ENCODE peak calls at places on chromosome 10, in six cellular contexts. One of them, this sample, is unnamed.

GRCh38 chr10:132189810-132190422 is 3.2 kb downstream of the DPYSL4 start:
- DNase-seq in cardiac fibroblast: no peak
- DNase-seq in NAMALWA: no peak
- DNase-seq in brain microvascular endothelial cell: no peak
- DNase-seq in stimulated activated CD4-positive, alpha-beta T cell treated with anti-CD3 and anti-CD28 coated beads, Interleukin-4, amount 100 ng/mL, for 4 hours: no peak
- DNase-seq in stimulated activated CD8-positive, alpha-beta memory T cell treated with anti-CD3 and anti-CD28 coated beads, Interleukin-2, amount 100 ng/mL, for 48 hours: no peak
- DNase-seq in this sample: no peak

GRCh38 chr10:107540981-107541380 is 376.5 kb upstream of the SORCS1 start:
- DNase-seq in cardiac fibroblast: no peak
- DNase-seq in NAMALWA: no peak
- DNase-seq in brain microvascular endothelial cell: no peak
- DNase-seq in stimulated activated CD4-positive, alpha-beta T cell treated with anti-CD3 and anti-CD28 coated beads, Interleukin-4, amount 100 ng/mL, for 4 hours: no peak
- DNase-seq in stimulated activated CD8-positive, alpha-beta memory T cell treated with anti-CD3 and anti-CD28 coated beads, Interleukin-2, amount 100 ng/mL, for 48 hours: no peak
- DNase-seq in this sample: no peak

GRCh38 chr10:132560248-132560731 is 22.7 kb downstream of the INPP5A start:
- DNase-seq in cardiac fibroblast: peak; percentile 27
- DNase-seq in NAMALWA: peak; percentile 78
- DNase-seq in brain microvascular endothelial cell: no peak
- DNase-seq in stimulated activated CD4-positive, alpha-beta T cell treated with anti-CD3 and anti-CD28 coated beads, Interleukin-4, amount 100 ng/mL, for 4 hours: no peak
- DNase-seq in stimulated activated CD8-positive, alpha-beta memory T cell treated with anti-CD3 and anti-CD28 coated beads, Interleukin-2, amount 100 ng/mL, for 48 hours: no peak
- DNase-seq in this sample: no peak

GRCh38 chr10:5014936-5015335 is 11.3 kb upstream of the AKR1C2 start:
- DNase-seq in cardiac fibroblast: peak; percentile 43
- DNase-seq in NAMALWA: peak; percentile 5
- DNase-seq in brain microvascular endothelial cell: no peak
- DNase-seq in stimulated activated CD4-positive, alpha-beta T cell treated with anti-CD3 and anti-CD28 coated beads, Interleukin-4, amount 100 ng/mL, for 4 hours: no peak
- DNase-seq in stimulated activated CD8-positive, alpha-beta memory T cell treated with anti-CD3 and anti-CD28 coated beads, Interleukin-2, amount 100 ng/mL, for 48 hours: no peak
- DNase-seq in this sample: no peak

GRCh38 chr10:19417740-19418139 is 369.1 kb downstream of the MALRD1 start:
- DNase-seq in cardiac fibroblast: no peak
- DNase-seq in NAMALWA: no peak
- DNase-seq in brain microvascular endothelial cell: no peak
- DNase-seq in stimulated activated CD4-positive, alpha-beta T cell treated with anti-CD3 and anti-CD28 coated beads, Interleukin-4, amount 100 ng/mL, for 4 hours: no peak
- DNase-seq in stimulated activated CD8-positive, alpha-beta memory T cell treated with anti-CD3 and anti-CD28 coated beads, Interleukin-2, amount 100 ng/mL, for 48 hours: no peak
- DNase-seq in this sample: no peak

GRCh38 chr10:30413996-30414576 is 19.9 kb upstream of the MAP3K8 start:
- DNase-seq in cardiac fibroblast: peak; percentile 86
- DNase-seq in NAMALWA: peak; percentile 82
- DNase-seq in brain microvascular endothelial cell: peak; percentile 57
- DNase-seq in stimulated activated CD4-positive, alpha-beta T cell treated with anti-CD3 and anti-CD28 coated beads, Interleukin-4, amount 100 ng/mL, for 4 hours: no peak
- DNase-seq in stimulated activated CD8-positive, alpha-beta memory T cell treated with anti-CD3 and anti-CD28 coated beads, Interleukin-2, amount 100 ng/mL, for 48 hours: no peak
- DNase-seq in this sample: no peak

GRCh38 chr10:70139997-70140250 is 6.6 kb downstream of the TYSND1 start:
- DNase-seq in cardiac fibroblast: no peak
- DNase-seq in NAMALWA: no peak
- DNase-seq in brain microvascular endothelial cell: no peak
- DNase-seq in stimulated activated CD4-positive, alpha-beta T cell treated with anti-CD3 and anti-CD28 coated beads, Interleukin-4, amount 100 ng/mL, for 4 hours: no peak
- DNase-seq in stimulated activated CD8-positive, alpha-beta memory T cell treated with anti-CD3 and anti-CD28 coated beads, Interleukin-2, amount 100 ng/mL, for 48 hours: no peak
- DNase-seq in this sample: no peak

GRCh38 chr10:52004342-52004949 is 305.1 kb upstream of the CSTF2T start:
- DNase-seq in cardiac fibroblast: peak; percentile 72
- DNase-seq in NAMALWA: peak; percentile 61
- DNase-seq in brain microvascular endothelial cell: peak; percentile 27
- DNase-seq in stimulated activated CD4-positive, alpha-beta T cell treated with anti-CD3 and anti-CD28 coated beads, Interleukin-4, amount 100 ng/mL, for 4 hours: no peak
- DNase-seq in stimulated activated CD8-positive, alpha-beta memory T cell treated with anti-CD3 and anti-CD28 coated beads, Interleukin-2, amount 100 ng/mL, for 48 hours: no peak
- DNase-seq in this sample: no peak

GRCh38 chr10:103739039-103739764 is 116.2 kb downstream of the SH3PXD2A start:
- DNase-seq in cardiac fibroblast: peak; percentile 88
- DNase-seq in NAMALWA: no peak
- DNase-seq in brain microvascular endothelial cell: peak; percentile 85
- DNase-seq in stimulated activated CD4-positive, alpha-beta T cell treated with anti-CD3 and anti-CD28 coated beads, Interleukin-4, amount 100 ng/mL, for 4 hours: no peak
- DNase-seq in stimulated activated CD8-positive, alpha-beta memory T cell treated with anti-CD3 and anti-CD28 coated beads, Interleukin-2, amount 100 ng/mL, for 48 hours: no peak
- DNase-seq in this sample: no peak

GRCh38 chr10:119776536-119776935 is 50.7 kb downstream of the INPP5F start:
- DNase-seq in cardiac fibroblast: no peak
- DNase-seq in NAMALWA: no peak
- DNase-seq in brain microvascular endothelial cell: peak; percentile 49
- DNase-seq in stimulated activated CD4-positive, alpha-beta T cell treated with anti-CD3 and anti-CD28 coated beads, Interleukin-4, amount 100 ng/mL, for 4 hours: no peak
- DNase-seq in stimulated activated CD8-positive, alpha-beta memory T cell treated with anti-CD3 and anti-CD28 coated beads, Interleukin-2, amount 100 ng/mL, for 48 hours: no peak
- DNase-seq in this sample: no peak

GRCh38 chr10:91090761-91091529 is 129.5 kb upstream of the PCGF5 start:
- DNase-seq in cardiac fibroblast: no peak
- DNase-seq in NAMALWA: peak; percentile 38
- DNase-seq in brain microvascular endothelial cell: peak; percentile 11
- DNase-seq in stimulated activated CD4-positive, alpha-beta T cell treated with anti-CD3 and anti-CD28 coated beads, Interleukin-4, amount 100 ng/mL, for 4 hours: no peak
- DNase-seq in stimulated activated CD8-positive, alpha-beta memory T cell treated with anti-CD3 and anti-CD28 coated beads, Interleukin-2, amount 100 ng/mL, for 48 hours: no peak
- DNase-seq in this sample: no peak

GRCh38 chr10:78800535-78801320 is 268.0 kb upstream of the ZMIZ1 start:
- DNase-seq in cardiac fibroblast: no peak
- DNase-seq in NAMALWA: no peak
- DNase-seq in brain microvascular endothelial cell: no peak
- DNase-seq in stimulated activated CD4-positive, alpha-beta T cell treated with anti-CD3 and anti-CD28 coated beads, Interleukin-4, amount 100 ng/mL, for 4 hours: no peak
- DNase-seq in stimulated activated CD8-positive, alpha-beta memory T cell treated with anti-CD3 and anti-CD28 coated beads, Interleukin-2, amount 100 ng/mL, for 48 hours: no peak
- DNase-seq in this sample: no peak

GRCh38 chr10:52759154-52759553 is 13.4 kb downstream of the MBL2 start:
- DNase-seq in cardiac fibroblast: peak; percentile 55
- DNase-seq in NAMALWA: no peak
- DNase-seq in brain microvascular endothelial cell: no peak
- DNase-seq in stimulated activated CD4-positive, alpha-beta T cell treated with anti-CD3 and anti-CD28 coated beads, Interleukin-4, amount 100 ng/mL, for 4 hours: no peak
- DNase-seq in stimulated activated CD8-positive, alpha-beta memory T cell treated with anti-CD3 and anti-CD28 coated beads, Interleukin-2, amount 100 ng/mL, for 48 hours: no peak
- DNase-seq in this sample: no peak

GRCh38 chr10:7184660-7185366 is 226.0 kb downstream of the SFMBT2 start:
- DNase-seq in cardiac fibroblast: no peak
- DNase-seq in NAMALWA: peak; percentile 3
- DNase-seq in brain microvascular endothelial cell: no peak
- DNase-seq in stimulated activated CD4-positive, alpha-beta T cell treated with anti-CD3 and anti-CD28 coated beads, Interleukin-4, amount 100 ng/mL, for 4 hours: no peak
- DNase-seq in stimulated activated CD8-positive, alpha-beta memory T cell treated with anti-CD3 and anti-CD28 coated beads, Interleukin-2, amount 100 ng/mL, for 48 hours: no peak
- DNase-seq in this sample: no peak

GRCh38 chr10:93879273-93879672 is 14.5 kb upstream of the SLC35G1 start:
- DNase-seq in cardiac fibroblast: no peak
- DNase-seq in NAMALWA: no peak
- DNase-seq in brain microvascular endothelial cell: no peak
- DNase-seq in stimulated activated CD4-positive, alpha-beta T cell treated with anti-CD3 and anti-CD28 coated beads, Interleukin-4, amount 100 ng/mL, for 4 hours: no peak
- DNase-seq in stimulated activated CD8-positive, alpha-beta memory T cell treated with anti-CD3 and anti-CD28 coated beads, Interleukin-2, amount 100 ng/mL, for 48 hours: no peak
- DNase-seq in this sample: no peak